ENCODE peak calls at places on chromosome 1, in eight cellular contexts. I, S, G, X, T, Q, K and N are unnamed samples.

GRCh38 chr1:171140466-171140865 is 44.6 kb upstream of the FMO2 start:
- DNase-seq in Q (no peak), G (no peak), X (no peak), S (peak; percentile 70), T (no peak), I (no peak), K (no peak), N (no peak)

GRCh38 chr1:66557157-66557556 is 23.2 kb downstream of the SGIP1 start:
- DNase-seq in I (no peak), Q (no peak), T (no peak), G (no peak), X (no peak), S (no peak), K (no peak), N (no peak)

GRCh38 chr1:23779826-23780371 is 1.7 kb downstream of the PITHD1 start:
- DNase-seq in S (no peak), X (no peak), T (no peak), Q (no peak), K (no peak), G (no peak), I (no peak), N (no peak)

GRCh38 chr1:9717193-9718005 is 65.9 kb downstream of the PIK3CD start:
- DNase-seq in K (peak; percentile 62), Q (no peak), I (peak; percentile 94), T (peak; percentile 96), S (peak; percentile 83), G (peak; percentile 82), X (peak; percentile 68), N (no peak)

GRCh38 chr1:114597949-114598348 is 16.5 kb upstream of the BCAS2 start:
- DNase-seq in I (no peak), Q (no peak), G (no peak), K (no peak), S (no peak), T (no peak), X (no peak), N (no peak)

GRCh38 chr1:57329001-57329400 is 94.9 kb downstream of the DAB1 start:
- DNase-seq in G (no peak), Q (no peak), T (no peak), I (no peak), S (no peak), X (no peak), K (no peak), N (no peak)

GRCh38 chr1:227893696-227894305 is 53.9 kb downstream of the WNT9A start:
- DNase-seq in X (no peak), G (no peak), T (no peak), I (no peak), K (no peak), S (no peak), Q (peak; percentile 92), N (peak; percentile 51)

GRCh38 chr1:156926175-156926574 is 5.7 kb downstream of the LRRC71 start:
- DNase-seq in T (no peak), S (no peak), Q (no peak), I (no peak), K (peak; percentile 74), G (peak; percentile 70), X (no peak), N (no peak)

GRCh38 chr1:14742181-14742980 is 143.9 kb downstream of the KAZN start:
- DNase-seq in Q (no peak), G (no peak), X (no peak), S (no peak), T (no peak), I (no peak), K (no peak), N (no peak)

GRCh38 chr1:211610779-211611556 is 32.0 kb upstream of the SLC30A1 start:
- DNase-seq in G (no peak), X (no peak), K (no peak), S (no peak), I (no peak), Q (no peak), T (no peak), N (no peak)

GRCh38 chr1:167666416-167666815 is 36.4 kb downstream of the RCSD1 start:
- DNase-seq in K (no peak), X (no peak), T (no peak), G (no peak), S (no peak), I (no peak), Q (no peak), N (no peak)

GRCh38 chr1:50271968-50272578 is 151.2 kb downstream of the DMRTA2 start:
- DNase-seq in S (no peak), X (no peak), G (peak; percentile 40), K (peak; percentile 29), Q (no peak), T (no peak), I (no peak), N (no peak)

GRCh38 chr1:74423476-74423875 is 88.9 kb downstream of the LRRC53 start:
- DNase-seq in G (no peak), I (no peak), Q (no peak), S (no peak), K (no peak), T (no peak), X (no peak), N (no peak)

GRCh38 chr1:228034954-228035837 is 28.4 kb downstream of the WNT3A start:
- DNase-seq in T (peak; percentile 40), K (no peak), S (peak; percentile 44), I (no peak), G (no peak), X (no peak), Q (no peak), N (peak; percentile 55)

GRCh38 chr1:5765465-5765864 is 226.8 kb downstream of the NPHP4 start:
- DNase-seq in G (no peak), X (no peak), T (no peak), S (no peak), K (no peak), I (no peak), Q (no peak), N (no peak)

GRCh38 chr1:8010080-8010664 is 15.9 kb downstream of the ERRFI1 start:
- DNase-seq in K (no peak), X (no peak), I (no peak), T (no peak), S (no peak), G (no peak), Q (no peak), N (no peak)
- TF ChIP-seq POLR2AphosphoS5 in K (no peak), X (no peak), I (peak; percentile 25), T (no peak), S (no peak), G (no peak), Q (no peak), N (no peak)

GRCh38 chr1:67713071-67713806 is 28.2 kb downstream of the GADD45A start:
- DNase-seq in T (no peak), Q (no peak), X (no peak), G (peak; percentile 70), K (peak; percentile 64), I (no peak), S (no peak), N (no peak)
- H3K4me3 ChIP-seq in T (no peak overlapping the region), Q (no peak overlapping the region), X (no peak overlapping the region), G (no peak overlapping the region), K (no peak overlapping the region), I (no peak overlapping the region), S (no peak overlapping the region), N (no peak overlapping the region)

DNA sequence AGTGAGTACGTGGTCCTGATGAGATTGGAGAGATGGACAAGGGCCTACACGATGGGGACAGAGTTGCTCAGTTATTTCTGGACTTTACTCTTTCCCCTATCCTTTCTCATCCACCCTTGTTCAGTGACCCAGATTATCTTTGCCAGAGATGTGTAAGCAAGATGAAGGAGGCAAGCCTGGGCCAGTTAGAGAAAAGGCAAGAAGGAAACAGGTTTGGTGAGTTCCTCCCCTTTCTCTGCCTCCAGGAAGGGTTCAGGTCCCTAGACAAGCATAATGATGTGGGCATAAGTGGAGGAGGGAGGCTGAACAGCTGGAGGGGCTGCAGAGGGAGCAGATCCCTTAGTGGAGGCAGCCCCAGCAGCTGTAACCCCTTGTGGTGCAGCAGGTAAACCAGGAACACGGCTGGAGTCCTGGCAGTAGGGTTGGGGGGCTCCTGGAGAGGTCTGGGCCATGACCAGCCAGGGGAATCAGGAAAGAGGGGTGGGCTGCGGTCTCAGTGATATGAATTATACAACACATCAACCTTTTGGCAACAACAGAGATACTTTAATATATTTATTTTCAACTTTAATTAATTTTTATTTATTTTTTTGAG is 9.2 kb upstream of the CDC42 start:
- DNase-seq in I (no peak), K (peak; percentile 56), X (no peak), G (no peak), S (no peak), T (peak; percentile 55), Q (no peak), N (peak; percentile 43)
- H3K4me1 ChIP-seq in I (peaks cover 13% of the 10 kb centered on the region), K (peaks cover 41% of the 10 kb centered on the region), X (peaks cover 14% of the 10 kb centered on the region), G (peaks cover 10% of the 10 kb centered on the region), S (no peaks in the 10 kb centered on the region), T (peaks cover 24% of the 10 kb centered on the region), Q (peaks cover 27% of the 10 kb centered on the region), N (peaks cover 69% of the 10 kb centered on the region)

GRCh38 chr1:172442843-172443565 is 865 bp downstream of the PIGC start:
- DNase-seq in G (no peak), X (no peak), K (no peak), Q (no peak), I (no peak), S (no peak), T (no peak), N (no peak)

GRCh38 chr1:172446547-172446946 is 2.7 kb upstream of the PIGC start:
- DNase-seq in G (no peak), I (peak; percentile 57), Q (no peak), X (no peak), T (no peak), S (no peak), K (no peak), N (no peak)

GRCh38 chr1:172443666-172444453 is at the start of gene PIGC:
- DNase-seq in K (peak; percentile 91), T (peak; percentile 99), Q (no peak), G (peak; percentile 93), I (peak; percentile 96), S (peak; percentile 95), X (peak; percentile 93), N (peak; percentile 97)

GRCh38 chr1:172447641-172448040 is 3.8 kb upstream of the PIGC start:
- DNase-seq in K (no peak), Q (no peak), X (no peak), I (peak; percentile 60), T (no peak), G (no peak), S (no peak), N (no peak)

DNA sequence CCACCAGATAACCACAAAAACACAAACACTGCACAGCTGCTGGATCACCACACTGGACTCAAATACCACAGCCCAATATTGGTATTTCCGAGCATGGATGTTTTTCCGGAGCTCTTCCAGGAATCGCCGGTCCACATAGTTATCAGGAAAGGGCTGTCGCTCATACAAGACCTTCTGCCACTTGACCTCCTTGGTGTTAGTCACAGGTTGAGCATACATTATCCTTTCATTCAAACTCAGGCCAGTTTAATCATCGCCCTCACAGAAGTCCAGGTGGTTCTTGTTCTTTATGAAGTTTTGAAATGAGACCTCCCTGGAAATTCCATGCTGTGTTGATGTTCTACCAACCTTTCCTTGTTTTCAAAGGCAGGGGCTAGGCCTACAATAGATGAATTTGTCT is 1.5 kb downstream of the PIGC start:
- DNase-seq in S (no peak), Q (no peak), I (no peak), G (no peak), T (no peak), X (no peak), K (no peak), N (no peak)
- TF ChIP-seq POLR2AphosphoS5 in S (no peak), Q (no peak), I (no peak), G (no peak), T (no peak), X (no peak), K (no peak), N (no peak)